ENCODE peak calls at places on chromosome 18, in five cellular contexts. One of them, this sample, is unnamed. For H3K4me1, the result is how much of the 10 kb centered on the place peaks cover.

GRCh38 chr18:64409511-64409910 is 260.6 kb upstream of the LINC00305 start:
- DNase-seq in ascending aorta: no peak
- DNase-seq in heart right ventricle: no peak
- DNase-seq in mesendoderm: peak
- DNase-seq in stomach: no peak
- DNase-seq in this sample: no peak

GRCh38 chr18:31565345-31565744 is 26.3 kb upstream of the TTR start:
- DNase-seq in stomach: no peak
- DNase-seq in ascending aorta: no peak
- DNase-seq in mesendoderm: no peak
- DNase-seq in heart right ventricle: no peak
- DNase-seq in this sample: no peak

GRCh38 chr18:60668583-60668982 is 296.0 kb upstream of the MC4R start:
- DNase-seq in mesendoderm: peak
- DNase-seq in stomach: no peak
- DNase-seq in heart right ventricle: no peak
- DNase-seq in ascending aorta: no peak
- DNase-seq in this sample: no peak

GRCh38 chr18:3624818-3625716 is 175.1 kb downstream of the TGIF1 start:
- DNase-seq in stomach: peak
- DNase-seq in mesendoderm: peak
- DNase-seq in heart right ventricle: no peak
- DNase-seq in ascending aorta: no peak
- DNase-seq in this sample: no peak

GRCh38 chr18:24860978-24861680 is 400.7 kb downstream of the HRH4 start:
- DNase-seq in stomach: no peak
- DNase-seq in mesendoderm: no peak
- DNase-seq in heart right ventricle: no peak
- DNase-seq in ascending aorta: no peak
- DNase-seq in this sample: no peak

GRCh38 chr18:9696112-9696511 is 12.0 kb upstream of the RAB31 start:
- DNase-seq in stomach: no peak
- DNase-seq in mesendoderm: no peak
- DNase-seq in heart right ventricle: no peak
- DNase-seq in ascending aorta: no peak
- DNase-seq in this sample: no peak

GRCh38 chr18:37409870-37410269 is 155.7 kb downstream of the CELF4 start:
- DNase-seq in heart right ventricle: no peak
- DNase-seq in ascending aorta: no peak
- DNase-seq in stomach: no peak
- DNase-seq in mesendoderm: peak
- DNase-seq in this sample: no peak

GRCh38 chr18:58827886-58828285 is 36.8 kb upstream of the ZNF532 start:
- DNase-seq in heart right ventricle: no peak
- DNase-seq in ascending aorta: no peak
- DNase-seq in stomach: no peak
- DNase-seq in mesendoderm: no peak
- DNase-seq in this sample: no peak

GRCh38 chr18:79947881-79948610 is 3.4 kb downstream of the SLC66A2 start:
- DNase-seq in heart right ventricle: no peak
- DNase-seq in ascending aorta: no peak
- DNase-seq in mesendoderm: no peak
- DNase-seq in stomach: peak
- DNase-seq in this sample: no peak

GRCh38 chr18:4264347-4264791 is 190.7 kb downstream of the DLGAP1 start:
- DNase-seq in heart right ventricle: no peak
- DNase-seq in mesendoderm: no peak
- DNase-seq in stomach: peak
- DNase-seq in ascending aorta: no peak
- DNase-seq in this sample: no peak

GRCh38 chr18:48987821-48988220 is 37.1 kb upstream of the SMAD7 start:
- DNase-seq in heart right ventricle: no peak
- DNase-seq in ascending aorta: no peak
- DNase-seq in stomach: no peak
- DNase-seq in mesendoderm: no peak
- DNase-seq in this sample: no peak

GRCh38 chr18:48988508-48989303 is 37.9 kb upstream of the SMAD7 start:
- DNase-seq in heart right ventricle: no peak
- DNase-seq in ascending aorta: no peak
- DNase-seq in mesendoderm: no peak
- DNase-seq in stomach: no peak
- DNase-seq in this sample: no peak

GRCh38 chr18:48991299-48992055 is 40.7 kb upstream of the SMAD7 start:
- DNase-seq in heart right ventricle: no peak
- DNase-seq in stomach: no peak
- DNase-seq in mesendoderm: no peak
- DNase-seq in ascending aorta: no peak
- DNase-seq in this sample: no peak

GRCh38 chr18:48990497-48991298 is 39.9 kb upstream of the SMAD7 start:
- DNase-seq in mesendoderm: peak
- DNase-seq in heart right ventricle: no peak
- DNase-seq in stomach: no peak
- DNase-seq in ascending aorta: no peak
- DNase-seq in this sample: no peak

DNA sequence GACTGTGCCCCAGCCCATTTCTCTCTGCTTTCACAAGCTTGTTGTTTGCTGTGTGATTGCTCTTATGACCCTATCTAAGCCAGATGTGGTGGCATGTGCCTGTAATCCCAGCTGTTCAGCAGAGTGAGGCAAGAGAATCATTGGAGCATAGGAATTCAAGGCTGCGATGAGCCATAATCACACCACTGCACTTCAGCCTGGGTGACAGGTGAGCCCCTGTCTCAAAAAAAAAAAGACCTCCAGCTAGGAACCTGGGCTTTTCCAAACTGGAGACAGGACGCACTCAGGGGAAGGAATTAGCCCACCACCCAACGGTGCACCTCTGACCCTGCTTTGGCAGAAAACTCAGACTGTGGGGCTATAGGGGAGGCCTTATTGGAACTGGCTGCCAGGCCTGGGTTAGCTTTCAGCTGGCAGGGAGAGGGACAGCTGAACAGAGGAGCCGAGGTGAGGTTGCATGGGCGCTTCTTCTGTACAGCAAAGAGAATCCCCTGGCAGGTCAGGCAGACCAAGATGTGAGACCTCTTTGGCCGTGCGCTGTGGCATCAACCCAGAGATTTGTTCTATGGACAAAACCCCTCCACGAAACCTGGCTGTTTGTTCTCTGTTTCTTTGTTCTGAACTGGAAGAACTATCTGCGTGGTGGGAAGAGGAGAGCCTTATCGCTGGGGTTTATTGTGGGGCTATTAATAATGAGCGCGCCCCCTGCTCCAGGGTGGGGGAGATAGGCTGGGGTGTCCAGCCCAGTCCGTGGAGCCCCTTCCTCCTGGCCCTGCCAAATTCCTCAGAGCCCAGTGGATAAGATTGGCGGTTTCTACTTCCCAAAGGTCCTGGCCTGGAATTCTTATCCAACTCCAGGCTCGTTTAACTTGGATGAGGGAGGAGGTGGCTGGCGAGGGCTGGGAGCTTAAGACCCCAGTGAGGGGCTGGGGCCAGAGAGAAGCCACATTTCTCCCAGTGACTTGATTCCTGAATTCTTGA is 38.8 kb upstream of the SMAD7 start:
- DNase-seq in stomach: no peak
- DNase-seq in mesendoderm: no peak
- DNase-seq in ascending aorta: no peak
- DNase-seq in heart right ventricle: no peak
- DNase-seq in this sample: no peak
- H3K4me1 ChIP-seq in stomach: under half
- H3K4me1 ChIP-seq in mesendoderm: under half
- H3K4me1 ChIP-seq in ascending aorta: under half
- H3K4me1 ChIP-seq in heart right ventricle: under half
- H3K4me1 ChIP-seq in this sample: under half

GRCh38 chr18:45958730-45959129 is 8.4 kb downstream of the EPG5 start:
- DNase-seq in ascending aorta: no peak
- DNase-seq in stomach: no peak
- DNase-seq in heart right ventricle: no peak
- DNase-seq in mesendoderm: no peak
- DNase-seq in this sample: no peak
- H3K4me1 ChIP-seq in ascending aorta: under half
- H3K4me1 ChIP-seq in stomach: under half
- H3K4me1 ChIP-seq in heart right ventricle: under half
- H3K4me1 ChIP-seq in mesendoderm: under half
- H3K4me1 ChIP-seq in this sample: under half

GRCh38 chr18:55318864-55319516 is 269.0 kb downstream of the TCF4 start:
- DNase-seq in stomach: no peak
- DNase-seq in ascending aorta: no peak
- DNase-seq in mesendoderm: peak
- DNase-seq in heart right ventricle: no peak
- DNase-seq in this sample: no peak

GRCh38 chr18:55321268-55322175 is 266.5 kb downstream of the TCF4 start:
- DNase-seq in mesendoderm: peak
- DNase-seq in stomach: peak
- DNase-seq in ascending aorta: peak
- DNase-seq in heart right ventricle: peak
- DNase-seq in this sample: peak

GRCh38 chr18:55322176-55322735 is 265.7 kb downstream of the TCF4 start:
- DNase-seq in heart right ventricle: peak
- DNase-seq in ascending aorta: peak
- DNase-seq in mesendoderm: peak
- DNase-seq in stomach: peak
- DNase-seq in this sample: no peak

GRCh38 chr18:55319517-55319905 is 268.5 kb downstream of the TCF4 start:
- DNase-seq in heart right ventricle: no peak
- DNase-seq in mesendoderm: no peak
- DNase-seq in stomach: no peak
- DNase-seq in ascending aorta: no peak
- DNase-seq in this sample: no peak

GRCh38 chr18:55320399-55321255 is 267.4 kb downstream of the TCF4 start:
- DNase-seq in ascending aorta: no peak
- DNase-seq in stomach: no peak
- DNase-seq in heart right ventricle: no peak
- DNase-seq in mesendoderm: no peak
- DNase-seq in this sample: no peak
- H3K4me1 ChIP-seq in ascending aorta: under half
- H3K4me1 ChIP-seq in stomach: under half
- H3K4me1 ChIP-seq in heart right ventricle: under half
- H3K4me1 ChIP-seq in mesendoderm: under half
- H3K4me1 ChIP-seq in this sample: under half

GRCh38 chr18:48459016-48459415 is 49.8 kb upstream of the ZBTB7C start:
- DNase-seq in stomach: no peak
- DNase-seq in heart right ventricle: no peak
- DNase-seq in ascending aorta: no peak
- DNase-seq in mesendoderm: no peak
- DNase-seq in this sample: no peak
- H3K4me1 ChIP-seq in stomach: under half
- H3K4me1 ChIP-seq in heart right ventricle: under half
- H3K4me1 ChIP-seq in ascending aorta: under half
- H3K4me1 ChIP-seq in mesendoderm: under half
- H3K4me1 ChIP-seq in this sample: under half

DNA sequence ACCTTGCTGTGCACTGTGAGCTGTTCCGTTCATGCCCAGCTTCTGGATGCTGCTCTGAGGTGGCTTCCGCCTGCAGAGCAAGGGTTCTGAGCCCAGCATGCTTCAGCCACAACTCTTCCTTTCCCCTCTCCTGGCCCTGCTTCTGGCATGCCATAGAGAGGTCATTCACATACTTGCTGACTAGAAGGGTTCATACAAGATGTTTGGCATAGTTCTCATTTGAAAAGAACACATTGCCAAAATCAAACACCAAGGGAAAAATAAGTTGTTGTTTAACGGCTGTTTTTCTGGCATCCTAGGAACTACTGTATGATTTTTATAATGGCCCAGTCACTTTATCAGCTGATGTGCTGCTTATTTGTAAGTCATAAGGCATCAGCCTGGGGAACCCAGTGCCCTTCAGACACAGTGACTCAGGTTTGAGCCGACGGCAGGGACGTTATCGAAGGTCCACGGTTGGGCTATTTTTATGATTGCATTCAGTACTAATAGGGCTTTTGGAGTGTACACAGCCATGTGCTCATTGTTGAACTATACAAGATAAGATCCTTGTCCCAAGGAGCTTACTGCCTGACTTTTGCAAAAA is 53.9 kb upstream of the CTAGE1 start:
- DNase-seq in ascending aorta: peak
- DNase-seq in mesendoderm: no peak
- DNase-seq in stomach: peak
- DNase-seq in heart right ventricle: peak
- DNase-seq in this sample: no peak
- H3K4me1 ChIP-seq in ascending aorta: under half
- H3K4me1 ChIP-seq in mesendoderm: under half
- H3K4me1 ChIP-seq in stomach: under half
- H3K4me1 ChIP-seq in heart right ventricle: half or more
- H3K4me1 ChIP-seq in this sample: under half

GRCh38 chr18:51190000-51190399 is 7.5 kb downstream of the MEX3C start:
- DNase-seq in stomach: no peak
- DNase-seq in heart right ventricle: no peak
- DNase-seq in ascending aorta: no peak
- DNase-seq in mesendoderm: no peak
- DNase-seq in this sample: no peak
- H3K4me1 ChIP-seq in stomach: under half
- H3K4me1 ChIP-seq in heart right ventricle: half or more
- H3K4me1 ChIP-seq in ascending aorta: under half
- H3K4me1 ChIP-seq in mesendoderm: under half
- H3K4me1 ChIP-seq in this sample: half or more

GRCh38 chr18:55113800-55114199 is 154.5 kb upstream of the CCDC68 start:
- DNase-seq in ascending aorta: no peak
- DNase-seq in mesendoderm: no peak
- DNase-seq in stomach: no peak
- DNase-seq in heart right ventricle: peak
- DNase-seq in this sample: no peak

GRCh38 chr18:55111271-55111670 is 152.0 kb upstream of the CCDC68 start:
- DNase-seq in heart right ventricle: no peak
- DNase-seq in ascending aorta: no peak
- DNase-seq in mesendoderm: no peak
- DNase-seq in stomach: no peak
- DNase-seq in this sample: no peak

GRCh38 chr18:55115606-55116005 is 156.3 kb upstream of the CCDC68 start:
- DNase-seq in ascending aorta: no peak
- DNase-seq in mesendoderm: no peak
- DNase-seq in stomach: no peak
- DNase-seq in heart right ventricle: no peak
- DNase-seq in this sample: no peak

GRCh38 chr18:55116855-55117254 is 157.6 kb upstream of the CCDC68 start:
- DNase-seq in mesendoderm: no peak
- DNase-seq in ascending aorta: no peak
- DNase-seq in stomach: no peak
- DNase-seq in heart right ventricle: no peak
- DNase-seq in this sample: no peak

DNA sequence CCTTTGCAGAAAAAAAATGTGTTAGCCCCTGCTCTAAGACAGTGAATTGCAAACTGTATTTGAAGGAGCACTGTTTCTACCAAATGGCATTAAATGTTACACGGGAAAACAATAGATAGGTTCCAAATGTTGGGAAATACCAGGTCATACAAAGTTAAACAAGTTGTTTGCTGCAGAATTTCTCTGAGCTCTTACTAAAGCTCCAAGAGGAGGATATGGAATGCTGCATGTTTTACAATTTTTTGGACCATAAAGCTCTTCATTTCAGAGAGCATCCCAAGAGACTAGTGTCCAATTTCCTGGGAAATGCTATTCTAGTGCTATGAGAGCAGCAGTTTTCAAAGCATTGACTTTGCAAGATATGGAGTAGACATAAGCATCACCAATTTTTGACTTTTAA is 155.6 kb upstream of the CCDC68 start:
- DNase-seq in ascending aorta: no peak
- DNase-seq in stomach: no peak
- DNase-seq in heart right ventricle: no peak
- DNase-seq in mesendoderm: no peak
- DNase-seq in this sample: no peak
- H3K4me1 ChIP-seq in ascending aorta: under half
- H3K4me1 ChIP-seq in stomach: under half
- H3K4me1 ChIP-seq in heart right ventricle: under half
- H3K4me1 ChIP-seq in mesendoderm: under half
- H3K4me1 ChIP-seq in this sample: under half

GRCh38 chr18:62332437-62332816 is 7.3 kb downstream of the TNFRSF11A start:
- DNase-seq in mesendoderm: no peak
- DNase-seq in heart right ventricle: no peak
- DNase-seq in stomach: no peak
- DNase-seq in ascending aorta: no peak
- DNase-seq in this sample: no peak
- H3K4me1 ChIP-seq in mesendoderm: under half
- H3K4me1 ChIP-seq in heart right ventricle: under half
- H3K4me1 ChIP-seq in stomach: under half
- H3K4me1 ChIP-seq in ascending aorta: under half
- H3K4me1 ChIP-seq in this sample: under half

This sample was measured in CD8-positive, alpha-beta T cell.